ENCODE peak calls at places on chromosome 18, in ten cellular contexts. Z, U, L, D, H, A, E, F, X and W are unnamed samples.

GRCh38 chr18:50654211-50654610 is 94.3 kb downstream of the MAPK4 start:
- DNase-seq in Z (no peak), U (no peak), L (no peak), D (no peak), H (no peak), A (no peak), E (no peak), F (no peak), X (no peak), W (no peak)

GRCh38 chr18:3345885-3346284 is 84.0 kb downstream of the MYL12B start:
- DNase-seq in Z (no peak), U (no peak), L (peak; percentile 80), D (no peak), H (no peak), A (no peak), E (peak; percentile 49), F (peak; percentile 16), X (no peak), W (no peak)

GRCh38 chr18:11121426-11121825 is 27.9 kb downstream of the PIEZO2 start:
- DNase-seq in Z (no peak), U (no peak), L (no peak), D (no peak), H (no peak), A (no peak), E (no peak), F (peak; percentile 68), X (peak; percentile 35), W (no peak)

GRCh38 chr18:54950221-54950620 is 9.0 kb downstream of the CCDC68 start:
- DNase-seq in Z (no peak), U (no peak), L (no peak), D (no peak), H (no peak), A (peak; percentile 67), E (no peak), F (no peak), X (no peak), W (peak; percentile 43)

GRCh38 chr18:34590503-34590902 is 119.6 kb upstream of the DTNA start:
- DNase-seq in Z (no peak), U (no peak), L (no peak), D (no peak), H (no peak), A (no peak), E (no peak), F (no peak), X (no peak), W (no peak)

GRCh38 chr18:10912790-10913560 is 236.4 kb downstream of the PIEZO2 start:
- DNase-seq in Z (no peak), U (no peak), L (no peak), D (no peak), H (no peak), A (no peak), E (no peak), F (peak; percentile 79), X (peak; percentile 91), W (peak; percentile 21)

GRCh38 chr18:22556271-22556990 is 138.7 kb upstream of the CTAGE1 start:
- DNase-seq in Z (no peak), U (no peak), L (no peak), D (no peak), H (no peak), A (peak; percentile 25), E (peak; percentile 31), F (peak; percentile 38), X (peak; percentile 60), W (peak; percentile 39)

GRCh38 chr18:23143059-23143831 is 8.0 kb downstream of the CABLES1 start:
- DNase-seq in Z (no peak), U (no peak), L (peak; percentile 60), D (no peak), H (no peak), A (peak; percentile 31), E (peak; percentile 56), F (no peak), X (no peak), W (peak; percentile 29)

GRCh38 chr18:11494093-11494492 is 115.3 kb upstream of the SLC35G4 start:
- DNase-seq in Z (no peak), U (no peak), L (no peak), D (no peak), H (no peak), A (no peak), E (no peak), F (peak; percentile 7), X (peak; percentile 69), W (no peak)

GRCh38 chr18:35497006-35497333 is 790 bp downstream of the INO80C start:
- DNase-seq in Z (no peak), U (no peak), L (peak; percentile 50), D (no peak), H (no peak), A (no peak), E (peak; percentile 30), F (peak; percentile 51), X (peak; percentile 66), W (no peak)

DNA sequence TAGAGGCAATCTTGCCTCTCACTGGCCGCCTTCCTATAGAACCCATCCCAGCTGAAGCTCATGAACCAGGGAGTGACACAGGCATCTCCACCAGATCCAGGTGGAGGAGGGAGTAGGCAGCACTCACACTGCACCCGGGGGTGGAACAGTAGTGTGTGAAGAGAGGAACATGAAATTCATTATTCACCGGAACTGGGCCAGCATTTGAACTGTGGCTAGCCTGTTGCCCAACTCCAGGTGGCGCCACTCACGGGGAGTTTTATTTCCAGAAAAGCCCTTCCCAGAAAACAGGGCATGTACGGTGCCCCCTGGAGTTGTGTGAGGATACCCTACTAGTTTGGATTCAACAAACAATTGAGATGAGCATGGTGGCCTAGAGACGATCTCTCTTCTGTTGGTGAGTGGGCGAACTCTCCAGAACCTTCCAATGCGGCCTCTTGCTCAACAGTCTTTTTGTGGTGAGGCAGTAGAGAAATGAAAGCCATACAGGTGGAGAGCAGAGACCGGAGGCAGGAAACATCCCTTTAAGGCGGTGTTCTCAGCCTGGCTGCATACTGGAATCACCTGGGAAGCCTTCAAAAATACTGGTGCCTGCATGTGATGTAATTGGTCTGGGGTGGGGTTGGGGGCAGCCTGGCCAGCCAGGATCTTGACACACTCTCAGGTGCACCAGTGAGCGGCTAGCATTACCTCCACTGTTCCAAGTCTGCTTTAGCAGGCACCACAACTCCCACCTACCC is 73.5 kb upstream of the NEDD4L start:
- DNase-seq in Z (no peak), U (no peak), L (no peak), D (no peak), H (no peak), A (no peak), E (no peak), F (no peak), X (no peak), W (peak; percentile 13)
- TF ChIP-seq CTCF in Z (peak; percentile 46), U (peak; percentile 35), L (peak; percentile 66), D (peak; percentile 20), H (peak; percentile 28), A (no peak), E (no peak), F (peak; percentile 24), X (peak; percentile 27), W (peak; percentile 69)

DNA sequence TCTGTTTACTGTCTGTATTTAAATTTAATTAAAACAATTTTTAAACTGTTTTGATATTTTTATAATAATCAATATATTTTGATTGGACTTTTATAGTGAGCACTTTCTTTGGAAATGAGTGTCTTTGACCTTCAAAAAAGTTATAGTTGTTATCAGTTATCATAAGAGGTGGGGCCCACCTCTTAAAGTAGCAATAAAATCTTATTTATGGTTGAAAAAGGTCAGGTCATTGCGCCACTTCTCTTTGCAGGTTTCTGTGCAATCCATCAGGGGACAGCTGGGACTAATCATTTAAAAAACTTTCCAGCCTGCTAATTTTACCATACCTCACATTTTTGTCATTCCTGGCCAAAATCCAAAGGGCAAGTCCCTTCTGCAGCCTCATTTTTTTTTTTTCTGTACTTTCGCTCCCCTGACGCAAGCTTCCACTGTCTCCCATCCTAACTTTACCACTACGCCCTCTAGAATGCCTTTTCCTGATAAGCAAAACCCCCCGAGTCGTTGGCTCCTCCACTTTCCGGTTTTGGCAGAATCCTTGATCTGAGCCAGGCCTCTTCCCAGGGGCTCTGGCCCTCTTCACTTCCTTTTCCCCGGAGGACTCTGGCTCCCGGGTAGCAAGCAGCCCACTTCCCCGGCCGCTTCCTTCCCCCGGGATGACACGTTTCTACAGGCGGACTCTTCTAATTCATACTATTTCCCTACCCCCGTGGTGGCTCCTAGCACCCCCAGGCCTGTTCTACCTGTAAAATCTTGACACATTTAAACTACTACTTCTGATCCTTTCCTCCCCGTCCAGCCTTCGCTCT is 1.1 kb upstream of the SEH1L start:
- DNase-seq in Z (peak; percentile 36), U (peak; percentile 39), L (peak; percentile 64), D (peak; percentile 29), H (no peak), A (peak; percentile 60), E (peak; percentile 52), F (peak; percentile 89), X (peak; percentile 89), W (peak; percentile 37)
- TF ChIP-seq CTCF in Z (peak; percentile 25), U (no peak), L (peak; percentile 29), D (no peak), H (no peak), A (no peak), E (no peak), F (peak; percentile 6), X (no peak), W (no peak)

GRCh38 chr18:24543408-24544140 is 83.1 kb downstream of the HRH4 start:
- DNase-seq in Z (no peak), U (no peak), L (no peak), D (no peak), H (no peak), A (no peak), E (no peak), F (no peak), X (no peak), W (no peak)

GRCh38 chr18:24540896-24541295 is 80.5 kb downstream of the HRH4 start:
- DNase-seq in Z (no peak), U (no peak), L (no peak), D (no peak), H (no peak), A (no peak), E (no peak), F (no peak), X (no peak), W (no peak)

GRCh38 chr18:24546304-24546703 is 85.9 kb downstream of the HRH4 start:
- DNase-seq in Z (no peak), U (no peak), L (no peak), D (no peak), H (no peak), A (no peak), E (no peak), F (no peak), X (no peak), W (no peak)

GRCh38 chr18:24544949-24545348 is 84.5 kb downstream of the HRH4 start:
- DNase-seq in Z (peak; percentile 15), U (no peak), L (no peak), D (no peak), H (no peak), A (no peak), E (no peak), F (no peak), X (no peak), W (no peak)

DNA sequence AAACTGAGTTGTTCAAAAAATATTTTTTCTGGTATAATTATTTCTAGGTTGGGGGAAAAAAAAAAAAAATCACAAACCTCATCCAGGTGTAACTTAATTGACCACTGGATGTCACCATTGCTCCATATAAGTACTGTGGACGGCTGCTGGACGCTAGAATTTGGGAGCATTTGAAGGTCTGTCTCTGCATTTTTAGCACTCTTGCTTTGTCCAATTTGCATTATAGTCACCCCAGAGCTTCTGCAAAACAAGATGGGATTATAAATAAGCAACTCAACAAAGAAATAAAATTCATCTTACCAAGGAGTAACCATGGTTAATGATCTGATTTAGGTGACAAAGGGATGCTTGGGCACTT is 83.7 kb downstream of the HRH4 start:
- DNase-seq in Z (peak; percentile 39), U (no peak), L (no peak), D (no peak), H (no peak), A (no peak), E (no peak), F (peak; percentile 40), X (no peak), W (peak; percentile 35)
- TF ChIP-seq CTCF in Z (peak; percentile 52), U (peak; percentile 54), L (peak; percentile 75), D (no peak), H (no peak), A (no peak), E (no peak), F (peak; percentile 62), X (peak; percentile 25), W (peak; percentile 42)

GRCh38 chr18:37266290-37266689 is 299.3 kb downstream of the CELF4 start:
- DNase-seq in Z (peak; percentile 64), U (no peak), L (no peak), D (no peak), H (no peak), A (no peak), E (no peak), F (no peak), X (no peak), W (peak; percentile 23)
- TF ChIP-seq CTCF in Z (peak; percentile 18), U (no peak), L (no peak), D (no peak), H (peak; percentile 17), A (no peak), E (no peak), F (peak; percentile 6), X (no peak), W (peak; percentile 21)